ENCODE peak calls at places on chromosomes 4 and X, in four cellular contexts. Z, U, P and D are unnamed samples.

GRCh38 chrX:63128509-63128908 is 222.6 kb downstream of the SPIN4 start:
- DNase-seq in Z (no peak), U (no peak), P (no peak), D (peak; percentile 17)

GRCh38 chr4:41256740-41257256 is at the start of gene UCHL1:
- DNase-seq in Z (no peak), U (peak; percentile 51), P (peak; percentile 93), D (peak; percentile 93)

GRCh38 chr4:74555231-74555630 is 110.3 kb downstream of the AREG start:
- DNase-seq in Z (no peak), U (no peak), P (no peak), D (peak; percentile 21)

GRCh38 chrX:132751043-132751690 is 207.3 kb downstream of the HS6ST2 start:
- DNase-seq in Z (no peak), U (no peak), P (no peak), D (no peak)

GRCh38 chrX:136067946-136068345 is 79.4 kb upstream of the FHL1 start:
- DNase-seq in Z (no peak), U (no peak), P (no peak), D (no peak)

GRCh38 chrX:140141444-140142029 is 176.2 kb upstream of the CXorf66 start:
- DNase-seq in Z (peak; percentile 26), U (no peak), P (peak; percentile 28), D (peak; percentile 2)

GRCh38 chr4:158850800-158851644 is 82.2 kb downstream of the FNIP2 start:
- DNase-seq in Z (no peak), U (no peak), P (peak; percentile 64), D (no peak)

GRCh38 chrX:22541926-22542325 is 269.2 kb downstream of the CBLL2 start:
- DNase-seq in Z (no peak), U (no peak), P (no peak), D (no peak)

GRCh38 chr4:2981256-2981804 is 18.0 kb downstream of the GRK4 start:
- DNase-seq in Z (no peak), U (no peak), P (no peak), D (no peak)

GRCh38 chr4:173415885-173416658 is 17.2 kb upstream of the SCRG1 start:
- DNase-seq in Z (no peak), U (peak; percentile 64), P (no peak), D (no peak)

GRCh38 chr4:77820836-77821561 is 1.8 kb upstream of the CNOT6L start:
- DNase-seq in Z (peak; percentile 22), U (no peak), P (peak; percentile 37), D (no peak)

GRCh38 chr4:89203902-89204301 is 92.6 kb downstream of the TIGD2 start:
- DNase-seq in Z (no peak), U (no peak), P (no peak), D (no peak)

GRCh38 chr4:8167291-8167690 is 8.7 kb upstream of the ABLIM2 start:
- DNase-seq in Z (no peak), U (no peak), P (no peak), D (no peak)

GRCh38 chr4:113684534-113685091 is 76.9 kb downstream of the CAMK2D start:
- DNase-seq in Z (peak; percentile 55), U (peak; percentile 62), P (peak; percentile 72), D (peak; percentile 57)

GRCh38 chrX:38968344-38968743 is 167.1 kb downstream of the MID1IP1 start:
- DNase-seq in Z (no peak), U (no peak), P (peak; percentile 39), D (no peak)

GRCh38 chrX:68732906-68733493 is 85.5 kb downstream of the STARD8 start:
- DNase-seq in Z (peak; percentile 66), U (no peak), P (peak; percentile 34), D (peak; percentile 13)

GRCh38 chrX:105526431-105526830 is 295.9 kb upstream of the NRK start:
- DNase-seq in Z (no peak), U (no peak), P (no peak), D (no peak)

GRCh38 chr4:4619821-4620220 is 78.0 kb upstream of the STX18 start:
- DNase-seq in Z (no peak), U (no peak), P (no peak), D (no peak)

GRCh38 chr4:182576609-182577289 is 333.5 kb downstream of the TENM3 start:
- DNase-seq in Z (no peak), U (no peak), P (no peak), D (peak; percentile 12)

GRCh38 chr4:183639291-183639690 is 19.7 kb downstream of the RWDD4 start:
- DNase-seq in Z (no peak), U (no peak), P (peak; percentile 37), D (no peak)

GRCh38 chr4:184444953-184445309 is 29.4 kb downstream of the IRF2 start:
- DNase-seq in Z (no peak), U (peak; percentile 65), P (no peak), D (no peak)

GRCh38 chr4:100041646-100042045 is 91.6 kb upstream of the H2AZ1 start:
- DNase-seq in Z (no peak), U (no peak), P (no peak), D (no peak)

GRCh38 chrX:123745511-123745910 is 12.7 kb upstream of the THOC2 start:
- DNase-seq in Z (no peak), U (no peak), P (no peak), D (no peak)

GRCh38 chr4:3838437-3839380 is 72.5 kb downstream of the ADRA2C start:
- DNase-seq in Z (no peak), U (peak; percentile 25), P (no peak), D (no peak)

GRCh38 chrX:2592279-2592678 is 91.5 kb upstream of the DHRSX start:
- DNase-seq in Z (no peak), U (no peak), P (no peak), D (no peak)

GRCh38 chr4:16663722-16664121 is 234.7 kb downstream of the LDB2 start:
- DNase-seq in Z (no peak), U (no peak), P (no peak), D (no peak)

GRCh38 chrX:154732421-154733071 is 18.3 kb downstream of the GAB3 start:
- DNase-seq in Z (no peak), U (no peak), P (no peak), D (peak; percentile 58)

GRCh38 chr4:2175990-2176698 is 65.8 kb downstream of the HAUS3 start:
- DNase-seq in Z (no peak), U (no peak), P (no peak), D (no peak)

GRCh38 chr4:71126719-71127118 is 133.3 kb downstream of the DCK start:
- DNase-seq in Z (no peak), U (no peak), P (peak; percentile 65), D (peak; percentile 94)

GRCh38 chrX:103183912-103184311 is 31.0 kb upstream of the BEX4 start:
- DNase-seq in Z (no peak), U (no peak), P (no peak), D (no peak)

GRCh38 chr4:86220137-86220536 is 139.7 kb downstream of the MAPK10 start:
- DNase-seq in Z (no peak), U (no peak), P (peak; percentile 93), D (no peak)

GRCh38 chrX:79259073-79259689 is 108.0 kb downstream of the ITM2A start:
- DNase-seq in Z (no peak), U (no peak), P (no peak), D (no peak)

GRCh38 chr4:76188557-76188956 is 25.1 kb downstream of the SCARB2 start:
- DNase-seq in Z (no peak), U (no peak), P (peak; percentile 33), D (no peak)

GRCh38 chr4:76195326-76195725 is 18.3 kb downstream of the SCARB2 start:
- DNase-seq in Z (no peak), U (no peak), P (no peak), D (no peak)

GRCh38 chr4:76194325-76194724 is 19.3 kb downstream of the SCARB2 start:
- DNase-seq in Z (no peak), U (no peak), P (peak; percentile 91), D (peak; percentile 94)

GRCh38 chr4:76188149-76188548 is 25.5 kb downstream of the SCARB2 start:
- DNase-seq in Z (no peak), U (no peak), P (no peak), D (no peak)

DNA sequence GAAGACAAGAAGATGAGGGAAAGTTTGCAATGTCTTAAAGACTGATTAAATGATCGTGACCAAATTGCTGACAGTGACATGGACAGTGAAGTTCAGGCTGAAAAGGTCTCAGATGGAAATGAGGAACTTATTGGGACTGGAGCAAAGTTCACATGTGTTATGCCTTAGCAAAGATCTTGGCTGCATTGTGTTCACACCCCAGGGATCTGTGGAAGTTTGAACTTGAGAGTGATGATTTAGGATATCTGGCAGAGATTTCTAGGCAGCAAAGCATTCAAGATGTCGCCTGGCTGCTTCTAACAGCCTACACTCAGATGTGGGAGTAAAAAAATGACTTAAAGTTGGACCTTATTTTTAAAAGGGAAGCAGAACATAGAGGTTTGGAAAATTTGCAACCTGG is 21.4 kb downstream of the SCARB2 start:
- DNase-seq in Z (no peak), U (no peak), P (no peak), D (no peak)
- H3K36me3 ChIP-seq in Z (peaks cover 6% of the 10 kb centered on the region), U (no peaks in the 10 kb centered on the region), P (peaks cover 3% of the 10 kb centered on the region), D (peaks cover 13% of the 10 kb centered on the region)

GRCh38 chr4:138034871-138035270 is 207.3 kb downstream of the SLC7A11 start:
- DNase-seq in Z (no peak), U (no peak), P (peak; percentile 48), D (no peak)

GRCh38 chr4:138037716-138038115 is 204.4 kb downstream of the SLC7A11 start:
- DNase-seq in Z (no peak), U (no peak), P (peak; percentile 91), D (no peak)

GRCh38 chr4:138039010-138039409 is 203.1 kb downstream of the SLC7A11 start:
- DNase-seq in Z (no peak), U (no peak), P (peak; percentile 85), D (no peak)

GRCh38 chr4:138030375-138030774 is 211.8 kb downstream of the SLC7A11 start:
- DNase-seq in Z (no peak), U (no peak), P (no peak), D (no peak)

GRCh38 chr4:138035781-138036258 is 206.3 kb downstream of the SLC7A11 start:
- DNase-seq in Z (no peak), U (no peak), P (peak; percentile 84), D (peak; percentile 54)
- TF ChIP-seq CTCF in Z (peak; percentile 55), U (no peak), P (peak; percentile 64), D (peak; percentile 70)

GRCh38 chr4:73234712-73235111 is 23.9 kb downstream of the ANKRD17 start:
- DNase-seq in Z (no peak), U (no peak), P (no peak), D (no peak)

GRCh38 chr4:73230865-73231517 is 27.6 kb downstream of the ANKRD17 start:
- DNase-seq in Z (no peak), U (no peak), P (no peak), D (no peak)

GRCh38 chr4:73231518-73232487 is 26.8 kb downstream of the ANKRD17 start:
- DNase-seq in Z (no peak), U (no peak), P (no peak), D (no peak)

GRCh38 chr4:73236151-73236550 is 22.4 kb downstream of the ANKRD17 start:
- DNase-seq in Z (no peak), U (no peak), P (no peak), D (no peak)
- H3K36me3 ChIP-seq in Z (no peaks in the 10 kb centered on the region), U (no peaks in the 10 kb centered on the region), P (no peaks in the 10 kb centered on the region), D (peaks cover 8% of the 10 kb centered on the region)

DNA sequence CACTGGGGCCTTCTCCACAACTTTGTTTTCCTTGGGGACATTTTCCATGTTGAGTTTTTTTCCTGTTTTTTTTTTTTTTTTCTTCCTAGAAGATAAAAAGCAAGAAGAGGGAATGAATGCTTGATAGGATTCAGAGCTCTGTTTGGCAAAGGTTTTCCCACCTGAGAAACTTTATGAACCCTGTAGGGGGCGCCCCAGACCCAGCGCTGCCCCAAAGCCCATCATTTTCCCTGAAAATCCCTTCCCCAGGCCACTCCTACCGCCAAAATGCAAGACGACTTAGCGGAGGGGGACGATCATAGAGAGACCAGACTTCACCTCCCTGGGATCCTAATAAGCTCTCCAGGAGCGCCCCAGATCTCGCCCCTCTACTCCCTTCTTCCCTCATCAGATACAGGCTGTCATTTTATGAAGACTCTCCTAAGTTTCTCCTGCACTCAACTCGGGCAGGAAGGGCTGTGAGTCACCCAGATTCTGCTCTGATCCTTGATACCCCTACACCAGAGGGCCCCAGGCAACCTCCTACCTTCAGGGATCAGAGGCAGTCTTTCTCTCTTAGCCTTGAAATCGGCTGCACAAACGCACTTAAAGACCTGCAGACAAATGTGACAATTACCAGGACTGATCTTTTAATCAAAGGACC is 1.4 kb downstream of the BEX5 start:
- DNase-seq in Z (peak; percentile 17), U (no peak), P (no peak), D (no peak)
- TF ChIP-seq CTCF in Z (no peak), U (no peak), P (no peak), D (no peak)